ENCODE peak calls at places on chromosomes 12 and 14, in ten cellular contexts. P is GM12878, W is suprapubic skin, V is esophagus squamous epithelium, F is uterus, I is right lobe of liver, H is HepG2, Q is A549, E is heart left ventricle, O is tibial nerve. Y is an unnamed sample.

GRCh38 chr14:28356819-28357218 is 409.8 kb upstream of the FOXG1 start:
- DNase-seq in P (no peak), W (no peak), V (no peak), F (no peak), I (no peak), H (no peak), Q (no peak), E (no peak), O (no peak), Y (no peak)

GRCh38 chr12:121788176-121788818 is 5.2 kb downstream of the RHOF start:
- DNase-seq in P (no peak), W (no peak), V (no peak), F (no peak), I (no peak), H (no peak), Q (no peak), E (no peak), O (no peak), Y (no peak)

GRCh38 chr12:67446716-67447115 is 177.6 kb downstream of the CAND1 start:
- DNase-seq in P (no peak), W (no peak), V (no peak), F (no peak), I (no peak), H (no peak), Q (no peak), E (no peak), O (no peak), Y (no peak)

GRCh38 chr12:28190321-28191017 is at the start of gene CCDC91:
- DNase-seq in P (peak; percentile 60), W (peak; percentile 96), V (peak; percentile 45), F (peak; percentile 85), I (peak; percentile 90), H (peak; percentile 61), Q (peak; percentile 92), E (peak; percentile 89), O (peak; percentile 85), Y (peak; percentile 65)

GRCh38 chr12:109989380-109989779 is 6.8 kb downstream of the GIT2 start:
- DNase-seq in P (no peak), W (no peak), V (no peak), F (no peak), I (no peak), H (no peak), Q (no peak), E (no peak), O (no peak), Y (no peak)

GRCh38 chr12:1878695-1879094 is 39.8 kb downstream of the CACNA2D4 start:
- DNase-seq in P (no peak), W (no peak), V (no peak), F (no peak), I (no peak), H (no peak), Q (no peak), E (no peak), O (peak; percentile 1), Y (no peak)

GRCh38 chr12:23722655-23723054 is 226.8 kb downstream of the SOX5 start:
- DNase-seq in P (no peak), W (no peak), V (no peak), F (no peak), I (no peak), H (no peak), Q (no peak), E (no peak), O (no peak), Y (no peak)

GRCh38 chr14:20606190-20606901 is 15.2 kb upstream of the RNASE12 start:
- DNase-seq in P (no peak), W (no peak), V (no peak), F (no peak), I (peak; percentile 49), H (peak; percentile 79), Q (peak; percentile 61), E (no peak), O (no peak), Y (no peak)

GRCh38 chr14:44720707-44721106 is 213.6 kb upstream of the FSCB start:
- DNase-seq in P (no peak), W (no peak), V (no peak), F (no peak), I (no peak), H (no peak), Q (no peak), E (no peak), O (no peak), Y (no peak)

DNA sequence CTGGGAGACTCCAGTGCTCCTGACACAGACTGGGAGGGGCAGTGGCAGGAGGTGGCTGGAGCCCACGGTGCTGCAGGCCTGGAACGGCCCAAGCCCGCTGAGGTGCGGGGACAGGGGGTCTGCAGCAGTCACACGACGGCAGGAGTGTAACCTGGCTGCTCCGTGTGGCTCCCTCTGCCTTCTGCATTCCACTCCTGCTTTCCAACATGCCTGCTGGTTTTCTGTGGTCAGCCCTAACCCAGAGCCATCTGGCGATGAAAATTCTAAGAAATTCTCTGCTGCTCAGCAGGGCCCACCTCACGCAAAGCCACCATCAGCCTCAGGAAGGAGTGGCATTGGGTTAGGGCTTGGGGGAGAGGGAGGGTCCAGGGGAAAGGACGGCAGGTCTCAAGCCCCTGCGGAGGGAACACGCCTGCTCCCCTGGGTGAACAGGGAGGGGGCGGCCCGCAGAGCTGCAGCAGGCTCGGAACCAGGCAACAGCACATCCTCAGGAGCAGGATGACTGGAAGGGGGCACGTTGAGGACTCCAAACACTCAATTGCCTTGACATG is 5.0 kb upstream of the FBRSL1 start:
- DNase-seq in P (no peak), W (no peak), V (no peak), F (no peak), I (peak; percentile 4), H (no peak), Q (no peak), E (no peak), O (no peak), Y (no peak)
- H3K4me1 ChIP-seq in P (peaks cover 19% of the 10 kb centered on the region), W (peaks cover 13% of the 10 kb centered on the region), V (peaks cover 7% of the 10 kb centered on the region), F (no peaks in the 10 kb centered on the region), I (no peaks in the 10 kb centered on the region), H (peaks cover 15% of the 10 kb centered on the region), Q (peaks cover 10% of the 10 kb centered on the region), E (peaks cover 7% of the 10 kb centered on the region), O (peaks cover 10% of the 10 kb centered on the region), Y (no peaks in the 10 kb centered on the region)

DNA sequence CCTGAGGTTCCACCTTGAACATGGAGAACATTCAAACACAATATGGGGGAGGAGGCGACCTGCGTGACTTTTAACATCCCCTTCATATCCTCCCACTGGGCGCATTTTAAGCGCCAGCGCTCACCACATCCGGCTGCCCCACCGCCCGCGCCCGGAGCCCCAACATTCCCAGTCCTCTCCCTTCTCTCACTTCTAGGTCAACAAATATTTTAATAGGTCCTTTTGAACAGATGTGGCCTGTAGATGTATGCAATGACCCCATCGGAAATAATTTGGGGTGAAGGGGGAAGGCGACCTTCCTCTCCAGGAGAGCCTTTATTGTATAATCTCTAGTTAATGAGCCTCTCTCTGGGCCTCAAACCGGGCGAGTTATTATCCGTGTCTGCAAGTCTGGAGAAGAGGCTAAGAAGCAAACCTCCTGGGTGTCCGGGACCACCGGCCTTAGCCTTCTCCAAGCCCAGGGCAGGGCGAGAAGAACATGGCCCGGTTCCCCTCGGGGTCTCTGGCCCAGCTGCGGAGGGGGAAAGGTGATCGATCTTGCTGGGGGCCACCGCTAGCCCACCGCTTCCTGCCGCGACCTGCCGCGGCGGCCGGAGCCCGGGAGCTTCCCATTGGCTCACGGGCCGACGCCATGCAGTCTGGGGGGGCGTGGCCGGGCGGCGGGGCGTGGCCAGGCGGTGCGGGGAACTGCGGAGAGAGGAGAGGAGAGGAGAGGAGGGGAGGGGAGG is 83.2 kb upstream of the HMGA2 start:
- DNase-seq in P (no peak), W (peak; percentile 76), V (no peak), F (peak; percentile 73), I (peak; percentile 67), H (peak; percentile 69), Q (peak; percentile 84), E (peak; percentile 82), O (peak; percentile 71), Y (peak; percentile 5)
- TF ChIP-seq POLR2A in P (no peak), W (no peak), V (no peak), F (no peak), I (no peak), H (peak; percentile 33), Q (peak; percentile 68), E (no peak), O (no peak), Y (no peak)

GRCh38 chr14:32202468-32202865 is 602 bp downstream of the RNU6-8 start:
- DNase-seq in P (no peak), W (no peak), V (no peak), F (no peak), I (no peak), H (peak; percentile 60), Q (peak; percentile 52), E (no peak), O (no peak), Y (no peak)
- H3K4me3 ChIP-seq in P (peak overlapping the region; percentile 73), W (peak overlapping the region; percentile 78), V (peak overlapping the region; percentile 60), F (peak overlapping the region; percentile 85), I (peak overlapping the region; percentile 72), H (peak overlapping the region; percentile 81), Q (peak overlapping the region; percentile 60), E (peak overlapping the region; percentile 75), O (peak overlapping the region; percentile 68), Y (peak overlapping the region; percentile 85)

GRCh38 chr14:99524091-99524661 is 43.0 kb downstream of the CCNK start:
- DNase-seq in P (no peak), W (no peak), V (no peak), F (no peak), I (peak; percentile 36), H (no peak), Q (no peak), E (peak; percentile 35), O (no peak), Y (no peak)

GRCh38 chr14:99522025-99522401 is 40.8 kb downstream of the CCNK start:
- DNase-seq in P (no peak), W (no peak), V (no peak), F (no peak), I (peak; percentile 16), H (no peak), Q (no peak), E (peak; percentile 19), O (no peak), Y (no peak)

GRCh38 chr14:99523661-99524050 is 42.4 kb downstream of the CCNK start:
- DNase-seq in P (no peak), W (no peak), V (no peak), F (no peak), I (peak; percentile 4), H (no peak), Q (no peak), E (no peak), O (no peak), Y (no peak)

GRCh38 chr14:99522457-99522891 is 41.3 kb downstream of the CCNK start:
- DNase-seq in P (no peak), W (no peak), V (no peak), F (peak; percentile 63), I (peak; percentile 25), H (no peak), Q (peak; percentile 55), E (peak; percentile 38), O (no peak), Y (no peak)

DNA sequence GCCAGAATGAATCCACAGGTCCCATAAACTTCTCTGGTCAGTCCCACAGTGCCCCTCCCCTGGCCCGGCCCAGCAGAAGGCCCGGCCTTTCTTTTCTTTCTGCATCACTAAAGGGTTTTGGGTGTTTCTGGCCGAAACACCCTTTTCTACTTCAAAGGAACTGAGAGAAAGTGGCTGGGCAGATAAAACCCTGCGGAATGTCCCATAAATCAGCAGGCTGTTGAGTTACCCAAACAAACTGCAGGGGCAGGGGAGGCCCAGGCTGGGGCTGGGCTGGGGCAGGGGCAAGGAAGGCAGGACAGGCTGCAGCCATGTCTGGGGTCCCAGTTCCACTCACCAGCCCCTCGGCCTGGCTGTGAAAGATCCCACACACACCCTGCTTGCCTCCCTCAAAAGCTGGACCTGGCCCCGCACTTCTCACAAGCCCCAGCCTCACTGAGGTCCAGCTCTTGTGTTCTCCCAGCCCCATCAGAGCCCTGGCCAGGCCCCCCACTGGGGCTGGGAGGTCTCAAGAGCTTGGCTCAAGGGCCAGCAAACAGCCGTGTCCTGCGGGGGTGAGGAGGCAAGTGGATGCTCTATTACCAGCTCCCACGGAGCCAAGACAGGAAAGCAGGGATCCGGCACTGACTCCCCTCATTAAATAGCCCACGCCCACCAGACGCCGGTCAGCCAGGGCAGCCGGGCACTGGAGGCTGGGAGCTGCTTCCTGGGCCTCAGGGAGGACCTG is 41.9 kb downstream of the CCNK start:
- DNase-seq in P (no peak), W (no peak), V (no peak), F (no peak), I (peak; percentile 10), H (no peak), Q (no peak), E (peak; percentile 30), O (no peak), Y (no peak)
- H3K4me1 ChIP-seq in P (no peaks in the 10 kb centered on the region), W (peaks cover 25% of the 10 kb centered on the region), V (peaks cover 21% of the 10 kb centered on the region), F (no peaks in the 10 kb centered on the region), I (no peaks in the 10 kb centered on the region), H (peaks cover 21% of the 10 kb centered on the region), Q (peaks cover 60% of the 10 kb centered on the region), E (peaks cover 17% of the 10 kb centered on the region), O (peaks cover 12% of the 10 kb centered on the region), Y (no peaks in the 10 kb centered on the region)